ENCODE peak calls at places on chromosome 9, in five cellular contexts. S is hypothalamus, B is AG04450, Q is testis, A is kidney tubule cell. K is an unnamed sample.

GRCh38 chr9:111150241-111150640 is 112.0 kb upstream of the LPAR1 start:
- DNase-seq in S (no peak), B (no peak), Q (no peak), A (no peak), K (no peak)

GRCh38 chr9:100499866-100500265 is 26.9 kb downstream of the TMEFF1 start:
- DNase-seq in S (no peak), B (no peak), Q (no peak), A (no peak), K (no peak)

GRCh38 chr9:105054488-105054887 is 126.5 kb upstream of the ABCA1 start:
- DNase-seq in S (no peak), B (no peak), Q (no peak), A (peak; percentile 82), K (peak; percentile 80)

GRCh38 chr9:21591221-21592062 is 109.3 kb upstream of the IFNE start:
- DNase-seq in S (no peak), B (peak; percentile 91), Q (no peak), A (peak; percentile 99), K (peak; percentile 99)

GRCh38 chr9:95341262-95342011 is 23.9 kb upstream of the FANCC start:
- DNase-seq in S (no peak), B (no peak), Q (peak; percentile 63), A (peak; percentile 12), K (no peak)

GRCh38 chr9:136488247-136489214 is 5.7 kb upstream of the SEC16A start:
- DNase-seq in S (peak; percentile 37), B (no peak), Q (peak; percentile 80), A (peak; percentile 72), K (peak; percentile 30)

GRCh38 chr9:4292781-4293180 is 7.1 kb downstream of the GLIS3 start:
- DNase-seq in S (no peak), B (no peak), Q (no peak), A (peak; percentile 82), K (no peak)

GRCh38 chr9:68844623-68845612 is 139.9 kb downstream of the PIP5K1B start:
- DNase-seq in S (peak; percentile 11), B (no peak), Q (peak; percentile 68), A (no peak), K (no peak)

GRCh38 chr9:137221477-137222111 is 446 bp downstream of the RNF208 start:
- DNase-seq in S (no peak), B (no peak), Q (no peak), A (no peak), K (no peak)

GRCh38 chr9:130878295-130878694 is 18.3 kb downstream of the QRFP start:
- DNase-seq in S (no peak), B (no peak), Q (no peak), A (no peak), K (no peak)

K was measured in HT1080.